ENCODE peak calls at places on chromosomes 7 and 10, in nine cellular contexts. B is iris pigment epithelial cell; S is astrocyte of the spinal cord; J is epithelial cell of proximal tubule; I is stimulated activated CD8-positive, alpha-beta memory T cell treated with anti-CD3 and anti-CD28 coated beads, Interleukin-4, amount 100 ng/mL, for 48 hours; H is fibroblast of gingiva; K is lung microvascular endothelial cell; M is heart right ventricle; O is NCI-H2081. Q is an unnamed sample.

GRCh38 chr7:102268635-102269034 is 18.0 kb upstream of the SH2B2 start:
- DNase-seq in K (no peak), S (no peak), H (no peak), B (no peak), J (no peak), O (no peak), M (no peak), I (no peak), Q (no peak)

GRCh38 chr10:127715782-127716378 is 21.1 kb upstream of the FOXI2 start:
- DNase-seq in S (peak), H (no peak), J (peak), K (peak), B (no peak), I (no peak), M (no peak), O (peak), Q (peak)

GRCh38 chr10:13834581-13835286 is 248.0 kb downstream of the PRPF18 start:
- DNase-seq in K (peak), I (no peak), O (no peak), H (no peak), B (peak), S (peak), M (peak), J (no peak), Q (no peak)

GRCh38 chr7:144398291-144398690 is 5.2 kb downstream of the NOBOX start:
- DNase-seq in O (no peak), B (no peak), H (no peak), S (no peak), K (no peak), J (no peak), I (no peak), M (no peak), Q (no peak)

GRCh38 chr7:31744294-31744874 is 57.4 kb downstream of the PPP1R17 start:
- DNase-seq in S (peak), H (peak), K (peak), O (peak), J (peak), I (peak), M (peak), B (peak), Q (peak)

GRCh38 chr7:159061674-159062212 is 82.9 kb downstream of the VIPR2 start:
- DNase-seq in O (no peak), S (no peak), J (no peak), B (peak), K (no peak), I (no peak), H (no peak), M (no peak), Q (no peak)

GRCh38 chr7:113918946-113919345 is at the start of gene PPP1R3A:
- DNase-seq in K (no peak), B (no peak), I (no peak), H (no peak), S (no peak), O (no peak), M (no peak), J (no peak), Q (peak)

GRCh38 chr10:2205406-2205805 is 468.1 kb upstream of the ADARB2 start:
- DNase-seq in J (no peak), H (no peak), K (no peak), O (no peak), B (no peak), M (no peak), S (no peak), I (no peak), Q (no peak)

GRCh38 chr10:89662596-89662995 is 17.6 kb upstream of the PANK1 start:
- DNase-seq in O (no peak), M (no peak), I (no peak), B (no peak), H (no peak), K (no peak), J (no peak), S (no peak), Q (no peak)

GRCh38 chr7:50528266-50529092 is 36.7 kb downstream of the DDC start:
- DNase-seq in B (no peak), O (peak), H (no peak), J (no peak), M (no peak), I (no peak), S (no peak), K (no peak), Q (no peak)

GRCh38 chr10:89553064-89553734 is 17.8 kb upstream of the SLC16A12 start:
- DNase-seq in I (no peak), B (peak), K (peak), S (peak), O (no peak), M (no peak), H (peak), J (peak), Q (no peak)

GRCh38 chr7:29990931-29991330 is 1.3 kb upstream of the SCRN1 start:
- DNase-seq in B (no peak), O (no peak), I (no peak), S (no peak), J (no peak), M (no peak), K (no peak), H (no peak), Q (no peak)

GRCh38 chr10:72702868-72703581 is 11.1 kb downstream of the MCU start:
- DNase-seq in J (no peak), S (no peak), K (peak), M (no peak), H (peak), O (no peak), B (no peak), I (no peak), Q (no peak)

GRCh38 chr10:78623577-78624215 is 445.1 kb upstream of the ZMIZ1 start:
- DNase-seq in J (no peak), O (no peak), K (peak), H (no peak), S (peak), I (no peak), M (no peak), B (peak), Q (no peak)

GRCh38 chr10:50318129-50318528 is 66.8 kb upstream of the ASAH2 start:
- DNase-seq in H (no peak), O (no peak), I (no peak), J (no peak), B (no peak), M (no peak), S (no peak), K (no peak), Q (no peak)

GRCh38 chr10:120945801-120946302 is 94.7 kb downstream of the WDR11 start:
- DNase-seq in M (no peak), S (no peak), H (no peak), J (no peak), B (no peak), O (no peak), I (no peak), K (no peak), Q (no peak)

GRCh38 chr10:110835841-110836240 is 35.9 kb upstream of the PDCD4 start:
- DNase-seq in J (no peak), I (no peak), O (no peak), B (no peak), H (no peak), K (no peak), M (no peak), S (no peak), Q (no peak)

GRCh38 chr7:46960974-46961373 is 620.9 kb downstream of the TNS3 start:
- DNase-seq in S (no peak), J (no peak), O (no peak), B (peak), I (no peak), H (no peak), K (no peak), M (no peak), Q (no peak)

GRCh38 chr10:88728107-88728763 is 22.2 kb downstream of the LIPK start:
- DNase-seq in B (peak), J (no peak), S (no peak), O (no peak), H (no peak), K (peak), M (peak), I (peak), Q (no peak)

GRCh38 chr7:157713591-157713990 is 376.8 kb downstream of the DNAJB6 start:
- DNase-seq in K (no peak), O (no peak), I (no peak), J (no peak), M (no peak), B (no peak), S (no peak), H (no peak), Q (no peak)

GRCh38 chr10:17257466-17258321 is 29.7 kb downstream of the VIM start:
- DNase-seq in I (peak), M (no peak), J (peak), K (peak), S (peak), O (peak), B (peak), H (peak), Q (peak)

GRCh38 chr10:82037076-82037475 is 162.1 kb downstream of the NRG3 start:
- DNase-seq in S (no peak), J (no peak), I (no peak), B (no peak), K (no peak), O (no peak), H (no peak), M (no peak), Q (no peak)

GRCh38 chr10:28566458-28566857 is 33.5 kb downstream of the WAC start:
- DNase-seq in M (no peak), B (no peak), H (peak), I (no peak), K (peak), S (no peak), O (no peak), J (no peak), Q (no peak)

GRCh38 chr7:106114735-106115383 is 2.7 kb upstream of the SYPL1 start:
- DNase-seq in M (no peak), K (no peak), S (no peak), H (no peak), J (no peak), I (peak), B (no peak), O (no peak), Q (no peak)

GRCh38 chr10:20748551-20748950 is 148.6 kb downstream of the NEBL start:
- DNase-seq in B (no peak), K (no peak), H (no peak), J (no peak), M (no peak), O (no peak), S (no peak), I (no peak), Q (no peak)

GRCh38 chr7:44827567-44827966 is 20.3 kb downstream of the H2AZ2 start:
- DNase-seq in K (no peak), I (no peak), M (no peak), H (no peak), S (no peak), B (no peak), J (no peak), O (no peak), Q (no peak)

GRCh38 chr10:60480865-60481563 is 91.3 kb upstream of the ANK3 start:
- DNase-seq in H (peak), K (peak), I (no peak), O (no peak), S (peak), B (peak), M (no peak), J (peak), Q (no peak)

GRCh38 chr7:139875821-139876241 is 46.8 kb downstream of the TBXAS1 start:
- DNase-seq in M (no peak), H (no peak), O (no peak), K (peak), I (no peak), S (no peak), J (peak), B (no peak), Q (no peak)

GRCh38 chr10:86599729-86600128 is 54.6 kb upstream of the OPN4 start:
- DNase-seq in B (no peak), O (no peak), K (no peak), I (no peak), M (no peak), H (no peak), S (no peak), J (no peak), Q (no peak)

GRCh38 chr10:20144268-20144667 is 328.0 kb downstream of the PLXDC2 start:
- DNase-seq in J (no peak), M (no peak), K (no peak), O (no peak), B (no peak), I (no peak), S (no peak), H (no peak), Q (no peak)

GRCh38 chr10:125060486-125060850 is 99.9 kb downstream of the CTBP2 start:
- DNase-seq in H (peak), S (peak), I (no peak), B (peak), O (no peak), J (peak), K (no peak), M (no peak), Q (no peak)

GRCh38 chr7:99596408-99596955 is 1.6 kb upstream of the TMEM225B start:
- DNase-seq in O (no peak), B (no peak), K (no peak), J (no peak), M (no peak), H (no peak), I (no peak), S (no peak), Q (no peak)